ENCODE peak calls at places on chromosomes 3 and 15, in ten cellular contexts. B, T, O, Y, A, Z, H, W, J and I are unnamed samples.

GRCh38 chr3:65371053-65371452 is 667.7 kb downstream of the MAGI1 start:
- DNase-seq in B (no peak), T (no peak), O (no peak), Y (peak), A (no peak), Z (no peak), H (no peak), W (no peak), J (no peak), I (no peak)

GRCh38 chr3:76585794-76586392 is 454.0 kb upstream of the ROBO2 start:
- DNase-seq in B (no peak), T (no peak), O (no peak), Y (peak), A (no peak), Z (no peak), H (no peak), W (no peak), J (peak), I (no peak)

GRCh38 chr3:148880681-148881080 is 15.6 kb downstream of the CPA3 start:
- DNase-seq in B (no peak), T (no peak), O (no peak), Y (peak), A (no peak), Z (no peak), H (no peak), W (no peak), J (peak), I (no peak)

GRCh38 chr15:74251187-74251811 is 15.2 kb downstream of the CCDC33 start:
- DNase-seq in B (peak), T (no peak), O (no peak), Y (no peak), A (peak), Z (no peak), H (peak), W (peak), J (no peak), I (no peak)

GRCh38 chr15:42131826-42132806 is 24.3 kb downstream of the PLA2G4F start:
- DNase-seq in B (no peak), T (no peak), O (no peak), Y (no peak), A (no peak), Z (no peak), H (no peak), W (no peak), J (no peak), I (no peak)

GRCh38 chr15:43285609-43286037 is 18.9 kb upstream of the TGM5 start:
- DNase-seq in B (no peak), T (peak), O (peak), Y (peak), A (no peak), Z (peak), H (no peak), W (peak), J (peak), I (peak)

GRCh38 chr3:50737511-50738251 is 63.0 kb downstream of the DOCK3 start:
- DNase-seq in B (no peak), T (no peak), O (no peak), Y (no peak), A (no peak), Z (no peak), H (no peak), W (no peak), J (no peak), I (no peak)

GRCh38 chr15:31387483-31388118 is 61.0 kb downstream of the KLF13 start:
- DNase-seq in B (peak), T (peak), O (no peak), Y (peak), A (no peak), Z (peak), H (peak), W (no peak), J (no peak), I (peak)

GRCh38 chr15:62298811-62299210 is 133.7 kb upstream of the C2CD4B start:
- DNase-seq in B (no peak), T (no peak), O (no peak), Y (no peak), A (no peak), Z (no peak), H (no peak), W (no peak), J (no peak), I (no peak)

GRCh38 chr3:129039271-129040038 is 21.1 kb upstream of the GP9 start:
- DNase-seq in B (no peak), T (no peak), O (no peak), Y (no peak), A (no peak), Z (no peak), H (no peak), W (no peak), J (no peak), I (no peak)

GRCh38 chr3:194369522-194370279 is at the start of gene LRRC15:
- DNase-seq in B (no peak), T (no peak), O (no peak), Y (peak), A (no peak), Z (no peak), H (no peak), W (no peak), J (peak), I (peak)

GRCh38 chr15:66841953-66842681 is 140.1 kb downstream of the SMAD6 start:
- DNase-seq in B (peak), T (no peak), O (no peak), Y (peak), A (peak), Z (no peak), H (peak), W (no peak), J (peak), I (peak)

GRCh38 chr15:95929232-95929846 is 401.2 kb upstream of the NR2F2 start:
- DNase-seq in B (no peak), T (no peak), O (no peak), Y (no peak), A (no peak), Z (peak), H (no peak), W (no peak), J (no peak), I (peak)

GRCh38 chr3:6737223-6737994 is 123.5 kb upstream of the GRM7 start:
- DNase-seq in B (no peak), T (no peak), O (no peak), Y (no peak), A (no peak), Z (no peak), H (no peak), W (no peak), J (no peak), I (no peak)

GRCh38 chr15:29870495-29871151 is 48.4 kb upstream of the TJP1 start:
- DNase-seq in B (no peak), T (no peak), O (no peak), Y (no peak), A (no peak), Z (no peak), H (peak), W (peak), J (no peak), I (no peak)

GRCh38 chr15:25852696-25853524 is 10.2 kb downstream of the ATP10A start:
- DNase-seq in B (no peak), T (no peak), O (no peak), Y (no peak), A (no peak), Z (no peak), H (no peak), W (no peak), J (no peak), I (no peak)

GRCh38 chr3:13364602-13365271 is 55.4 kb downstream of the NUP210 start:
- DNase-seq in B (no peak), T (no peak), O (no peak), Y (no peak), A (no peak), Z (no peak), H (no peak), W (no peak), J (no peak), I (no peak)

GRCh38 chr3:88142094-88142624 is 7.6 kb upstream of the C3orf38 start:
- DNase-seq in B (no peak), T (no peak), O (no peak), Y (peak), A (no peak), Z (no peak), H (no peak), W (no peak), J (no peak), I (no peak)

GRCh38 chr3:72186485-72186864 is 401.5 kb upstream of the PROK2 start:
- DNase-seq in B (no peak), T (no peak), O (no peak), Y (peak), A (no peak), Z (no peak), H (no peak), W (no peak), J (no peak), I (peak)